ENCODE peak calls at places on chromosomes 2 and 18, in seven cellular contexts. One of them, this sample, is unnamed.

GRCh38 chr2:18149660-18150246 is 271.3 kb downstream of the KCNS3 start:
- DNase-seq in heart right ventricle: no peak
- DNase-seq in thyroid gland: no peak
- DNase-seq in brain microvascular endothelial cell: no peak
- DNase-seq in neuronal stem cell: peak; percentile 14
- DNase-seq in left lung: no peak
- DNase-seq in cardiac muscle cell: peak; percentile 70
- DNase-seq in this sample: no peak

GRCh38 chr2:72082021-72082739 is 65.5 kb downstream of the CYP26B1 start:
- DNase-seq in brain microvascular endothelial cell: no peak
- DNase-seq in heart right ventricle: no peak
- DNase-seq in left lung: peak; percentile 46
- DNase-seq in neuronal stem cell: no peak
- DNase-seq in thyroid gland: no peak
- DNase-seq in cardiac muscle cell: no peak
- DNase-seq in this sample: no peak

GRCh38 chr2:149017116-149017985 is 21.1 kb upstream of the LYPD6B start:
- DNase-seq in cardiac muscle cell: peak; percentile 86
- DNase-seq in thyroid gland: peak; percentile 87
- DNase-seq in left lung: no peak
- DNase-seq in heart right ventricle: peak; percentile 47
- DNase-seq in brain microvascular endothelial cell: peak; percentile 81
- DNase-seq in neuronal stem cell: peak; percentile 70
- DNase-seq in this sample: no peak

GRCh38 chr2:27356056-27356381 is 545 bp downstream of the GTF3C2 start:
- DNase-seq in brain microvascular endothelial cell: peak; percentile 49
- DNase-seq in left lung: peak; percentile 85
- DNase-seq in cardiac muscle cell: no peak
- DNase-seq in neuronal stem cell: no peak
- DNase-seq in heart right ventricle: peak; percentile 30
- DNase-seq in thyroid gland: peak; percentile 28
- DNase-seq in this sample: no peak

GRCh38 chr2:25159947-25160346 is 8.4 kb downstream of the POMC start:
- DNase-seq in thyroid gland: no peak
- DNase-seq in heart right ventricle: no peak
- DNase-seq in cardiac muscle cell: peak; percentile 39
- DNase-seq in brain microvascular endothelial cell: no peak
- DNase-seq in neuronal stem cell: no peak
- DNase-seq in left lung: no peak
- DNase-seq in this sample: no peak

GRCh38 chr2:127398239-127398590 is 10.4 kb upstream of the MAP3K2 start:
- DNase-seq in left lung: no peak
- DNase-seq in cardiac muscle cell: no peak
- DNase-seq in heart right ventricle: peak; percentile 73
- DNase-seq in neuronal stem cell: no peak
- DNase-seq in brain microvascular endothelial cell: peak; percentile 96
- DNase-seq in thyroid gland: peak; percentile 97
- DNase-seq in this sample: no peak

GRCh38 chr2:172455121-172455515 is 27.7 kb downstream of the ITGA6 start:
- DNase-seq in brain microvascular endothelial cell: no peak
- DNase-seq in heart right ventricle: no peak
- DNase-seq in thyroid gland: no peak
- DNase-seq in cardiac muscle cell: no peak
- DNase-seq in left lung: no peak
- DNase-seq in neuronal stem cell: no peak
- DNase-seq in this sample: no peak

GRCh38 chr2:219071189-219071816 is 10.6 kb upstream of the IHH start:
- DNase-seq in left lung: no peak
- DNase-seq in thyroid gland: no peak
- DNase-seq in heart right ventricle: no peak
- DNase-seq in neuronal stem cell: no peak
- DNase-seq in brain microvascular endothelial cell: no peak
- DNase-seq in cardiac muscle cell: no peak
- DNase-seq in this sample: peak; percentile 39

GRCh38 chr2:163155279-163155883 is 316.8 kb upstream of the KCNH7 start:
- DNase-seq in neuronal stem cell: peak; percentile 43
- DNase-seq in thyroid gland: no peak
- DNase-seq in left lung: no peak
- DNase-seq in cardiac muscle cell: peak; percentile 55
- DNase-seq in brain microvascular endothelial cell: no peak
- DNase-seq in heart right ventricle: no peak
- DNase-seq in this sample: no peak

GRCh38 chr2:37377187-37377532 is 32.7 kb downstream of the QPCT start:
- DNase-seq in left lung: no peak
- DNase-seq in brain microvascular endothelial cell: no peak
- DNase-seq in thyroid gland: no peak
- DNase-seq in heart right ventricle: no peak
- DNase-seq in neuronal stem cell: no peak
- DNase-seq in cardiac muscle cell: no peak
- DNase-seq in this sample: no peak

GRCh38 chr2:235958221-235958620 is 210.0 kb downstream of the GBX2 start:
- DNase-seq in heart right ventricle: no peak
- DNase-seq in thyroid gland: no peak
- DNase-seq in left lung: no peak
- DNase-seq in cardiac muscle cell: no peak
- DNase-seq in neuronal stem cell: no peak
- DNase-seq in brain microvascular endothelial cell: no peak
- DNase-seq in this sample: no peak

GRCh38 chr2:40123321-40123720 is 328.6 kb downstream of the SLC8A1 start:
- DNase-seq in brain microvascular endothelial cell: no peak
- DNase-seq in neuronal stem cell: no peak
- DNase-seq in heart right ventricle: no peak
- DNase-seq in cardiac muscle cell: no peak
- DNase-seq in thyroid gland: no peak
- DNase-seq in left lung: no peak
- DNase-seq in this sample: no peak

GRCh38 chr18:50749421-50749820 is 70.4 kb downstream of the MRO start:
- DNase-seq in brain microvascular endothelial cell: no peak
- DNase-seq in neuronal stem cell: no peak
- DNase-seq in cardiac muscle cell: no peak
- DNase-seq in left lung: no peak
- DNase-seq in heart right ventricle: no peak
- DNase-seq in thyroid gland: no peak
- DNase-seq in this sample: no peak

GRCh38 chr2:189453998-189454397 is 12.7 kb downstream of the WDR75 start:
- DNase-seq in heart right ventricle: no peak
- DNase-seq in thyroid gland: no peak
- DNase-seq in cardiac muscle cell: no peak
- DNase-seq in left lung: no peak
- DNase-seq in brain microvascular endothelial cell: no peak
- DNase-seq in neuronal stem cell: no peak
- DNase-seq in this sample: no peak

GRCh38 chr2:3827673-3828575 is 124.5 kb downstream of the DCDC2C start:
- DNase-seq in heart right ventricle: no peak
- DNase-seq in cardiac muscle cell: peak; percentile 51
- DNase-seq in brain microvascular endothelial cell: peak; percentile 71
- DNase-seq in neuronal stem cell: no peak
- DNase-seq in left lung: no peak
- DNase-seq in thyroid gland: peak; percentile 27
- DNase-seq in this sample: peak; percentile 41

GRCh38 chr18:24368749-24369148 is 28.9 kb downstream of the OSBPL1A start:
- DNase-seq in heart right ventricle: no peak
- DNase-seq in left lung: no peak
- DNase-seq in brain microvascular endothelial cell: no peak
- DNase-seq in neuronal stem cell: no peak
- DNase-seq in thyroid gland: no peak
- DNase-seq in cardiac muscle cell: no peak
- DNase-seq in this sample: peak; percentile 40

GRCh38 chr2:223759569-223760430 is 77.6 kb downstream of the AP1S3 start:
- DNase-seq in heart right ventricle: no peak
- DNase-seq in neuronal stem cell: no peak
- DNase-seq in thyroid gland: peak; percentile 29
- DNase-seq in cardiac muscle cell: no peak
- DNase-seq in left lung: no peak
- DNase-seq in brain microvascular endothelial cell: peak; percentile 56
- DNase-seq in this sample: peak; percentile 96

GRCh38 chr2:75497256-75497655 is 63.5 kb downstream of the EVA1A start:
- DNase-seq in left lung: no peak
- DNase-seq in heart right ventricle: no peak
- DNase-seq in cardiac muscle cell: no peak
- DNase-seq in neuronal stem cell: no peak
- DNase-seq in thyroid gland: no peak
- DNase-seq in brain microvascular endothelial cell: no peak
- DNase-seq in this sample: no peak

GRCh38 chr2:102112271-102112670 is 30.3 kb upstream of the IL1R1 start:
- DNase-seq in brain microvascular endothelial cell: no peak
- DNase-seq in heart right ventricle: no peak
- DNase-seq in neuronal stem cell: no peak
- DNase-seq in left lung: no peak
- DNase-seq in thyroid gland: no peak
- DNase-seq in cardiac muscle cell: no peak
- DNase-seq in this sample: no peak

GRCh38 chr2:121058852-121059558 is 226.0 kb downstream of the TFCP2L1 start:
- DNase-seq in brain microvascular endothelial cell: no peak
- DNase-seq in thyroid gland: no peak
- DNase-seq in neuronal stem cell: no peak
- DNase-seq in cardiac muscle cell: no peak
- DNase-seq in heart right ventricle: no peak
- DNase-seq in left lung: no peak
- DNase-seq in this sample: no peak

GRCh38 chr2:15980605-15981098 is 40.3 kb downstream of the MYCN start:
- DNase-seq in heart right ventricle: no peak
- DNase-seq in neuronal stem cell: no peak
- DNase-seq in cardiac muscle cell: no peak
- DNase-seq in left lung: no peak
- DNase-seq in thyroid gland: no peak
- DNase-seq in brain microvascular endothelial cell: no peak
- DNase-seq in this sample: no peak

GRCh38 chr18:63236990-63237389 is 82.6 kb downstream of the BCL2 start:
- DNase-seq in heart right ventricle: peak; percentile 29
- DNase-seq in left lung: peak; percentile 77
- DNase-seq in cardiac muscle cell: no peak
- DNase-seq in neuronal stem cell: no peak
- DNase-seq in brain microvascular endothelial cell: no peak
- DNase-seq in thyroid gland: no peak
- DNase-seq in this sample: no peak

GRCh38 chr18:62324917-62325805 is at the start of gene TNFRSF11A:
- DNase-seq in cardiac muscle cell: peak; percentile 78
- DNase-seq in left lung: peak; percentile 85
- DNase-seq in neuronal stem cell: no peak
- DNase-seq in brain microvascular endothelial cell: no peak
- DNase-seq in heart right ventricle: peak; percentile 42
- DNase-seq in thyroid gland: peak; percentile 55
- DNase-seq in this sample: no peak

GRCh38 chr2:109647636-109648035 is 33.5 kb downstream of the SOWAHC start:
- DNase-seq in brain microvascular endothelial cell: peak; percentile 21
- DNase-seq in thyroid gland: peak; percentile 56
- DNase-seq in left lung: no peak
- DNase-seq in heart right ventricle: no peak
- DNase-seq in cardiac muscle cell: no peak
- DNase-seq in neuronal stem cell: no peak
- DNase-seq in this sample: no peak

GRCh38 chr18:36420826-36421225 is 123.3 kb downstream of the FHOD3 start:
- DNase-seq in thyroid gland: no peak
- DNase-seq in heart right ventricle: no peak
- DNase-seq in cardiac muscle cell: no peak
- DNase-seq in left lung: no peak
- DNase-seq in brain microvascular endothelial cell: no peak
- DNase-seq in neuronal stem cell: no peak
- DNase-seq in this sample: no peak

GRCh38 chr2:151827564-151828142 is 568 bp downstream of the ARL5A start:
- DNase-seq in neuronal stem cell: peak; percentile 14
- DNase-seq in thyroid gland: peak; percentile 42
- DNase-seq in cardiac muscle cell: peak; percentile 40
- DNase-seq in brain microvascular endothelial cell: peak; percentile 9
- DNase-seq in left lung: no peak
- DNase-seq in heart right ventricle: no peak
- DNase-seq in this sample: no peak

GRCh38 chr2:148829618-148830017 is 45.4 kb upstream of the KIF5C start:
- DNase-seq in brain microvascular endothelial cell: no peak
- DNase-seq in neuronal stem cell: no peak
- DNase-seq in left lung: no peak
- DNase-seq in cardiac muscle cell: no peak
- DNase-seq in thyroid gland: no peak
- DNase-seq in heart right ventricle: no peak
- DNase-seq in this sample: no peak

GRCh38 chr2:173051463-173051862 is 24.2 kb upstream of the MAP3K20 start:
- DNase-seq in brain microvascular endothelial cell: no peak
- DNase-seq in thyroid gland: no peak
- DNase-seq in left lung: no peak
- DNase-seq in heart right ventricle: no peak
- DNase-seq in neuronal stem cell: no peak
- DNase-seq in cardiac muscle cell: no peak
- DNase-seq in this sample: no peak

GRCh38 chr18:40046596-40046995 is 1908.4 kb upstream of the PIK3C3 start:
- DNase-seq in thyroid gland: no peak
- DNase-seq in cardiac muscle cell: no peak
- DNase-seq in neuronal stem cell: no peak
- DNase-seq in left lung: no peak
- DNase-seq in heart right ventricle: no peak
- DNase-seq in brain microvascular endothelial cell: no peak
- DNase-seq in this sample: no peak

DNA sequence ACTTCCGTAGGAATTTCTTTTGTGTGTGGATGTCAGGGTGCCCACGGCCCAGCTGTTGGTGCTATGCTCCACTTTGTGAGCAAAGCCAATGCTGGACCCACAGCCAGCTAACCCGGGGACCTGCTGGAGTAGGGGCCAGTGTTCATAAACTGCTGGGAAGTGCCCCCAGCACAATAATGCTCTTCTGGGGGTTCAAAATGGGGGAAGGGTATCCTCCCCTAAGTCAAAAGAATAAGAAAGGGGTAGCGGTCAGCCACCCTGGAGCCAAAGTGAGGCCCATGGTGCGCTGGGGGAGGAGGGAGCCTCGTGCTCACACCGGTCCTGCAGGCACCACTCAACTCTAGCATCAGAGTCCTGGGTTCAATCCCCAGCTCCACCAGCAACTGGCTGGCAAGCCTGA is 115.8 kb upstream of the NPAS2 start:
- DNase-seq in left lung: no peak
- DNase-seq in neuronal stem cell: no peak
- DNase-seq in brain microvascular endothelial cell: no peak
- DNase-seq in cardiac muscle cell: no peak
- DNase-seq in heart right ventricle: no peak
- DNase-seq in thyroid gland: no peak
- DNase-seq in this sample: no peak
- H3K27ac ChIP-seq in left lung: no peak overlapping the region
- H3K27ac ChIP-seq in neuronal stem cell: no peak overlapping the region
- H3K27ac ChIP-seq in brain microvascular endothelial cell: no peak overlapping the region
- H3K27ac ChIP-seq in cardiac muscle cell: no peak overlapping the region
- H3K27ac ChIP-seq in heart right ventricle: no peak overlapping the region
- H3K27ac ChIP-seq in thyroid gland: no peak overlapping the region
- H3K27ac ChIP-seq in this sample: no peak overlapping the region

GRCh38 chr2:222280795-222281194 is 18.0 kb downstream of the PAX3 start:
- DNase-seq in heart right ventricle: no peak
- DNase-seq in brain microvascular endothelial cell: no peak
- DNase-seq in cardiac muscle cell: no peak
- DNase-seq in neuronal stem cell: no peak
- DNase-seq in thyroid gland: no peak
- DNase-seq in left lung: no peak
- DNase-seq in this sample: no peak
- H3K27ac ChIP-seq in heart right ventricle: no peak overlapping the region
- H3K27ac ChIP-seq in brain microvascular endothelial cell: no peak overlapping the region
- H3K27ac ChIP-seq in cardiac muscle cell: no peak overlapping the region
- H3K27ac ChIP-seq in neuronal stem cell: no peak overlapping the region
- H3K27ac ChIP-seq in thyroid gland: no peak overlapping the region
- H3K27ac ChIP-seq in left lung: no peak overlapping the region
- H3K27ac ChIP-seq in this sample: no peak overlapping the region

GRCh38 chr18:9877655-9878014 is 8.1 kb upstream of the TXNDC2 start:
- DNase-seq in brain microvascular endothelial cell: no peak
- DNase-seq in left lung: no peak
- DNase-seq in cardiac muscle cell: no peak
- DNase-seq in neuronal stem cell: no peak
- DNase-seq in thyroid gland: no peak
- DNase-seq in heart right ventricle: no peak
- DNase-seq in this sample: no peak
- H3K27ac ChIP-seq in brain microvascular endothelial cell: peak overlapping the region; percentile 72
- H3K27ac ChIP-seq in left lung: peak overlapping the region; percentile 80
- H3K27ac ChIP-seq in cardiac muscle cell: no peak overlapping the region
- H3K27ac ChIP-seq in neuronal stem cell: no peak overlapping the region
- H3K27ac ChIP-seq in thyroid gland: no peak overlapping the region
- H3K27ac ChIP-seq in heart right ventricle: no peak overlapping the region
- H3K27ac ChIP-seq in this sample: peak overlapping the region; percentile 64

GRCh38 chr2:42562474-42563144 is 5.8 kb upstream of the MTA3 start:
- DNase-seq in brain microvascular endothelial cell: no peak
- DNase-seq in heart right ventricle: no peak
- DNase-seq in neuronal stem cell: no peak
- DNase-seq in cardiac muscle cell: no peak
- DNase-seq in thyroid gland: no peak
- DNase-seq in left lung: no peak
- DNase-seq in this sample: peak; percentile 29
- H3K27ac ChIP-seq in brain microvascular endothelial cell: no peak overlapping the region
- H3K27ac ChIP-seq in heart right ventricle: no peak overlapping the region
- H3K27ac ChIP-seq in neuronal stem cell: no peak overlapping the region
- H3K27ac ChIP-seq in cardiac muscle cell: no peak overlapping the region
- H3K27ac ChIP-seq in thyroid gland: no peak overlapping the region
- H3K27ac ChIP-seq in left lung: no peak overlapping the region
- H3K27ac ChIP-seq in this sample: peak overlapping the region; percentile 66